ENCODE peak calls at places on chromosomes 4 and X, in six cellular contexts. W is Peyer's patch, B is tibial nerve, C is adrenal gland, S is A549, V is transverse colon. E is an unnamed sample.
A peak's percentile ranks its signal among the peaks of the same experiment; 100 is the strongest.

GRCh38 chr4:60805500-60806313 is 394.4 kb upstream of the ADGRL3 start:
- DNase-seq in W (no peak), B (no peak), C (peak; percentile 34), S (peak; percentile 18), V (no peak), E (no peak)

GRCh38 chrX:97401586-97402101 is 517.9 kb downstream of the RPA4 start:
- DNase-seq in W (no peak), B (no peak), C (no peak), S (no peak), V (no peak), E (no peak)

GRCh38 chr4:4395849-4396627 is 9.1 kb downstream of the NSG1 start:
- DNase-seq in W (no peak), B (no peak), C (no peak), S (no peak), V (no peak), E (no peak)

GRCh38 chrX:129759576-129760061 is 20.1 kb upstream of the SASH3 start:
- DNase-seq in W (peak; percentile 53), B (peak; percentile 32), C (no peak), S (peak; percentile 9), V (peak; percentile 40), E (no peak)

GRCh38 chr4:156948133-156948532 is 23.5 kb downstream of the PDGFC start:
- DNase-seq in W (no peak), B (no peak), C (no peak), S (no peak), V (no peak), E (no peak)

GRCh38 chrX:17511556-17511955 is 136.6 kb downstream of the NHS start:
- DNase-seq in W (no peak), B (no peak), C (no peak), S (no peak), V (no peak), E (no peak)

GRCh38 chr4:87209696-87210095 is 10.7 kb downstream of the KLHL8 start:
- DNase-seq in W (peak; percentile 35), B (peak; percentile 46), C (peak; percentile 63), S (no peak), V (peak; percentile 35), E (peak; percentile 89)

GRCh38 chr4:179307297-179308136 is 1865.3 kb upstream of the AGA start:
- DNase-seq in W (no peak), B (peak; percentile 11), C (no peak), S (peak; percentile 13), V (peak; percentile 16), E (no peak)

GRCh38 chr4:115234405-115235093 is 121.1 kb upstream of the NDST4 start:
- DNase-seq in W (no peak), B (peak; percentile 9), C (no peak), S (peak; percentile 18), V (no peak), E (no peak)

GRCh38 chrX:48461830-48462229 is 8.2 kb downstream of the SLC38A5 start:
- DNase-seq in W (no peak), B (no peak), C (no peak), S (no peak), V (no peak), E (peak; percentile 36)

GRCh38 chrX:31178769-31179125 is 106.9 kb upstream of the FTHL17 start:
- DNase-seq in W (no peak), B (no peak), C (no peak), S (no peak), V (no peak), E (no peak)

GRCh38 chrX:86806786-86807185 is 658.5 kb downstream of the DACH2 start:
- DNase-seq in W (no peak), B (no peak), C (no peak), S (peak; percentile 23), V (no peak), E (no peak)

GRCh38 chr4:55468724-55469123 is 73.0 kb downstream of the TMEM165 start:
- DNase-seq in W (no peak), B (no peak), C (no peak), S (peak; percentile 35), V (no peak), E (no peak)

GRCh38 chr4:165668694-165669093 is 204.3 kb upstream of the TLL1 start:
- DNase-seq in W (no peak), B (no peak), C (no peak), S (no peak), V (no peak), E (no peak)

GRCh38 chrX:51641421-51642021 is 22.8 kb upstream of the CENPVL3 start:
- DNase-seq in W (no peak), B (peak; percentile 5), C (peak; percentile 29), S (peak; percentile 39), V (no peak), E (no peak)

GRCh38 chr4:8850074-8850829 is 21.4 kb downstream of the HMX1 start:
- DNase-seq in W (no peak), B (no peak), C (no peak), S (no peak), V (no peak), E (no peak)

GRCh38 chr4:22412013-22412412 is 103.9 kb downstream of the ADGRA3 start:
- DNase-seq in W (no peak), B (no peak), C (no peak), S (no peak), V (no peak), E (no peak)

GRCh38 chrX:132615396-132616131 is 126.7 kb upstream of the MBNL3 start:
- DNase-seq in W (peak; percentile 42), B (peak; percentile 44), C (peak; percentile 62), S (peak; percentile 26), V (peak; percentile 51), E (peak; percentile 14)

GRCh38 chr4:73257995-73258667 is 467 bp downstream of the ANKRD17 start:
- DNase-seq in W (peak; percentile 29), B (peak; percentile 6), C (no peak), S (peak; percentile 19), V (no peak), E (peak; percentile 21)

GRCh38 chr4:73258668-73259551 is at the start of gene ANKRD17:
- DNase-seq in W (peak; percentile 88), B (peak; percentile 87), C (peak; percentile 96), S (peak; percentile 90), V (peak; percentile 96), E (peak; percentile 98)

GRCh38 chr4:73259552-73260140 is 1.0 kb upstream of the ANKRD17 start:
- DNase-seq in W (no peak), B (no peak), C (no peak), S (no peak), V (no peak), E (no peak)

GRCh38 chr4:73252001-73252400 is 6.6 kb downstream of the ANKRD17 start:
- DNase-seq in W (no peak), B (no peak), C (no peak), S (no peak), V (no peak), E (no peak)

DNA sequence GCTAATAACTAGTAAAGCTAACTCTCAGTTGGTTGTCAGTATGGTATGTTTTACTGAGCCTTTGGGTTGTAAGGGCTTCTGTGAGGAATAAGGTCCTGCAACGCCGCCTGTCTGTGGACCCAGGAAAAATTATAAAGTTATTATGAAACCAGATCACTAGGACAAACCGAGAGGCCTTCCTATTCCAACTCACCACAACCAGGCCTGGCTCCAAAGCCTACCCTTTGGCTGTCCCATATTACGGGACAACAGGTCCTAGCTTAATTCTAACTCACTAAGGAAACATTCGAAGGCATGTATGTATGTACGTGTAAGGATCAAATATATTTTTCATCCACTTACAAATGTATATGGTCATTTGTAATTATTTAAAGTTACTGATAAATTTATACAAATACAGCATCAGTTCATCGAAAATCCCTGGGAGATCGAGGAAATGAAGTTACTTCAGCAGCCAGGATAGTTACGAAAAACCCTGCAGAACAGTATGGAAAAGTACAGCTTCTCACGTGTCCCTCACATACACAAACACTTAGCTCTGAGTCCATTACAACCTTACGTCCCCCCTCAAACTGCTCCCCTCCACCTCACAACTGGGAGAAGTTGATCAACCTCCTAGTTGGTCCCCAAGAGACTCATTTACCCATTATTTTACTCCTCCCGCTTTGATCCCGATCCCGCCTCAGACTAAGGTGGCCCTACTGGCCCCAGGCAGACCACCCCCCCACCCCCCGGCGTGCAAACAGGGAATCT is 1.2 kb downstream of the ANKRD17 start:
- DNase-seq in W (peak; percentile 68), B (peak; percentile 93), C (peak; percentile 85), S (peak; percentile 79), V (peak; percentile 85), E (peak; percentile 93)
- TF ChIP-seq POLR2A in W (no peak), B (no peak), C (no peak), S (no peak), V (peak; percentile 29), E (no peak)

DNA sequence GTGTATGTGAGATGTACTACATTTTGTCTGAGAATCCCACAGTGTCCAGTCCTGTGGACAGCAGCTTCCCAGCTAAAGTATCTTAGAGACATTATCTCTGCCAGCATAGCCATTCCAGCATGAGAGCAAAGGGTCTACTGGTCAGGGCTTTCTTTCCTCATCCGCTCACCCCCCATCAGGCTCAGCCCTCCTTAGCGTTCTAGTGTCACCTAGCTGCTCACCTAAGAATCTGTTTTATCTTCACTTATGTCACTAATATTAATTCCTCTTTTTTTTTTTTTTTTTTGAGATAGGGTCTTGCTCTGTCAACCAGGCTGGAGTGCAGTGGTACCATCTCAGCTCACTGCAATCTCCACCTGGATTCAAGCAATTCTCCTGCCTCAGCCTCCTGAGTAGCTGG is 15.6 kb downstream of the RUFY3 start:
- DNase-seq in W (no peak), B (no peak), C (no peak), S (no peak), V (no peak), E (no peak)
- TF ChIP-seq CTCF in W (no peak), B (no peak), C (no peak), S (no peak), V (no peak), E (no peak)

GRCh38 chrX:119605739-119606507 is at the start of gene NKRF:
- DNase-seq in W (peak; percentile 92), B (peak; percentile 89), C (peak; percentile 96), S (peak; percentile 94), V (peak; percentile 94), E (peak; percentile 97)
- TF ChIP-seq POLR2A in W (peak; percentile 70), B (peak; percentile 89), C (no peak), S (peak; percentile 82), V (peak; percentile 83), E (peak; percentile 25)

DNA sequence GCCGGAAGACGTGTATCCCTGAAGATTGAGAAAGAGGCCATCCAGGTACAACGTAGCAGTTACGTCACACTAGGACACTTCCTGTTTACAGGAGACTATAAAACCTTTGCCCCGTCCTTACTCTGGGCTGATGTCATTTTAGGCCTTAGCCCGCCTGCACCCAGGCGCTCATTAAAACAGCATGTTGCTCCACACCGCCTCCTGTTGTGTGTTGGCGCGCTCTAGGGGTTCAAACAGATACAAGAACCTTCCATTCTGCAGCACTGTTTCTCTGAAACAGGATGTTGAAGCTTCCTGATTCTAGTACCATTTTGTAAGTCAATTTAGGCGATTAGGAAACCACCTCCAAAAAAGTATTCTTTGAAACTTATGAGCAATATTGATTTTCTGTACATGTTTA is 722.1 kb downstream of the PCDH7 start:
- DNase-seq in W (no peak), B (no peak), C (no peak), S (peak; percentile 1), V (no peak), E (no peak)
- TF ChIP-seq CTCF in W (no peak), B (no peak), C (no peak), S (no peak), V (no peak), E (no peak)

GRCh38 chr4:57110635-57111546 is 706 bp upstream of the IGFBP7 start:
- DNase-seq in W (no peak), B (peak; percentile 48), C (peak; percentile 28), S (no peak), V (peak; percentile 30), E (peak; percentile 87)
- TF ChIP-seq POLR2A in W (no peak), B (no peak), C (no peak), S (no peak), V (no peak), E (no peak)